ENCODE peak calls at places on chromosomes 1 and 21, in seven cellular contexts. One of them, this sample, is unnamed.

GRCh38 chr1:71561729-71562128 is 480.9 kb upstream of the ZRANB2 start:
- DNase-seq in transverse colon: no peak
- DNase-seq in naive thymus-derived CD8-positive, alpha-beta T cell: no peak
- DNase-seq in esophagus squamous epithelium: no peak
- DNase-seq in PC-3: peak; percentile 69
- DNase-seq in NCI-H774: no peak
- DNase-seq in NCI-H1105 treated with DMSO at 0.1 percent for 48 hours: no peak
- DNase-seq in this sample: no peak

GRCh38 chr1:234535763-234536515 is 57.0 kb upstream of the TARBP1 start:
- DNase-seq in transverse colon: peak; percentile 48
- DNase-seq in naive thymus-derived CD8-positive, alpha-beta T cell: no peak
- DNase-seq in esophagus squamous epithelium: no peak
- DNase-seq in PC-3: no peak
- DNase-seq in NCI-H774: no peak
- DNase-seq in NCI-H1105 treated with DMSO at 0.1 percent for 48 hours: no peak
- DNase-seq in this sample: peak; percentile 49

GRCh38 chr1:153612755-153613331 is at the start of gene S100A16:
- DNase-seq in transverse colon: peak; percentile 91
- DNase-seq in naive thymus-derived CD8-positive, alpha-beta T cell: no peak
- DNase-seq in esophagus squamous epithelium: no peak
- DNase-seq in PC-3: peak; percentile 95
- DNase-seq in NCI-H774: no peak
- DNase-seq in NCI-H1105 treated with DMSO at 0.1 percent for 48 hours: no peak
- DNase-seq in this sample: peak; percentile 94

GRCh38 chr1:2981981-2982614 is 39.2 kb upstream of the ACTRT2 start:
- DNase-seq in transverse colon: no peak
- DNase-seq in naive thymus-derived CD8-positive, alpha-beta T cell: no peak
- DNase-seq in esophagus squamous epithelium: no peak
- DNase-seq in PC-3: no peak
- DNase-seq in NCI-H774: no peak
- DNase-seq in NCI-H1105 treated with DMSO at 0.1 percent for 48 hours: no peak
- DNase-seq in this sample: no peak

GRCh38 chr1:233662503-233663105 is 48.7 kb downstream of the KCNK1 start:
- DNase-seq in transverse colon: no peak
- DNase-seq in naive thymus-derived CD8-positive, alpha-beta T cell: no peak
- DNase-seq in esophagus squamous epithelium: no peak
- DNase-seq in PC-3: no peak
- DNase-seq in NCI-H774: no peak
- DNase-seq in NCI-H1105 treated with DMSO at 0.1 percent for 48 hours: no peak
- DNase-seq in this sample: no peak

GRCh38 chr1:114107474-114108175 is 46.0 kb downstream of the SYT6 start:
- DNase-seq in transverse colon: no peak
- DNase-seq in naive thymus-derived CD8-positive, alpha-beta T cell: no peak
- DNase-seq in esophagus squamous epithelium: no peak
- DNase-seq in PC-3: no peak
- DNase-seq in NCI-H774: no peak
- DNase-seq in NCI-H1105 treated with DMSO at 0.1 percent for 48 hours: no peak
- DNase-seq in this sample: no peak

GRCh38 chr1:213996320-213997022 is 8.7 kb downstream of the PROX1 start:
- DNase-seq in transverse colon: no peak
- DNase-seq in naive thymus-derived CD8-positive, alpha-beta T cell: no peak
- DNase-seq in esophagus squamous epithelium: no peak
- DNase-seq in PC-3: peak; percentile 43
- DNase-seq in NCI-H774: no peak
- DNase-seq in NCI-H1105 treated with DMSO at 0.1 percent for 48 hours: peak; percentile 56
- DNase-seq in this sample: no peak

GRCh38 chr1:159946242-159947187 is 1.1 kb upstream of the IGSF9 start:
- DNase-seq in transverse colon: peak; percentile 8
- DNase-seq in naive thymus-derived CD8-positive, alpha-beta T cell: no peak
- DNase-seq in esophagus squamous epithelium: no peak
- DNase-seq in PC-3: no peak
- DNase-seq in NCI-H774: no peak
- DNase-seq in NCI-H1105 treated with DMSO at 0.1 percent for 48 hours: no peak
- DNase-seq in this sample: no peak

GRCh38 chr1:40315239-40315794 is 1.8 kb downstream of the COL9A2 start:
- DNase-seq in transverse colon: peak; percentile 87
- DNase-seq in naive thymus-derived CD8-positive, alpha-beta T cell: peak; percentile 80
- DNase-seq in esophagus squamous epithelium: peak; percentile 46
- DNase-seq in PC-3: peak; percentile 68
- DNase-seq in NCI-H774: peak; percentile 90
- DNase-seq in NCI-H1105 treated with DMSO at 0.1 percent for 48 hours: peak; percentile 73
- DNase-seq in this sample: peak; percentile 86

GRCh38 chr1:215188302-215188950 is 105.9 kb downstream of the KCNK2 start:
- DNase-seq in transverse colon: no peak
- DNase-seq in naive thymus-derived CD8-positive, alpha-beta T cell: no peak
- DNase-seq in esophagus squamous epithelium: no peak
- DNase-seq in PC-3: peak; percentile 63
- DNase-seq in NCI-H774: peak; percentile 24
- DNase-seq in NCI-H1105 treated with DMSO at 0.1 percent for 48 hours: no peak
- DNase-seq in this sample: no peak

GRCh38 chr1:224435318-224435763 is 744 bp upstream of the WDR26 start:
- DNase-seq in transverse colon: no peak
- DNase-seq in naive thymus-derived CD8-positive, alpha-beta T cell: no peak
- DNase-seq in esophagus squamous epithelium: no peak
- DNase-seq in PC-3: peak; percentile 65
- DNase-seq in NCI-H774: no peak
- DNase-seq in NCI-H1105 treated with DMSO at 0.1 percent for 48 hours: no peak
- DNase-seq in this sample: no peak

GRCh38 chr1:198656500-198656932 is 17.7 kb downstream of the PTPRC start:
- DNase-seq in transverse colon: peak; percentile 78
- DNase-seq in naive thymus-derived CD8-positive, alpha-beta T cell: peak; percentile 66
- DNase-seq in esophagus squamous epithelium: no peak
- DNase-seq in PC-3: peak; percentile 90
- DNase-seq in NCI-H774: no peak
- DNase-seq in NCI-H1105 treated with DMSO at 0.1 percent for 48 hours: no peak
- DNase-seq in this sample: peak; percentile 81

GRCh38 chr21:44871576-44872265 is 1.8 kb downstream of the PTTG1IP start:
- DNase-seq in transverse colon: peak; percentile 76
- DNase-seq in naive thymus-derived CD8-positive, alpha-beta T cell: no peak
- DNase-seq in esophagus squamous epithelium: no peak
- DNase-seq in PC-3: peak; percentile 94
- DNase-seq in NCI-H774: no peak
- DNase-seq in NCI-H1105 treated with DMSO at 0.1 percent for 48 hours: no peak
- DNase-seq in this sample: peak; percentile 76

GRCh38 chr1:218718977-218719376 is 373.8 kb downstream of the TGFB2 start:
- DNase-seq in transverse colon: no peak
- DNase-seq in naive thymus-derived CD8-positive, alpha-beta T cell: no peak
- DNase-seq in esophagus squamous epithelium: no peak
- DNase-seq in PC-3: no peak
- DNase-seq in NCI-H774: no peak
- DNase-seq in NCI-H1105 treated with DMSO at 0.1 percent for 48 hours: no peak
- DNase-seq in this sample: no peak

GRCh38 chr21:32173106-32173755 is 105.6 kb downstream of the MIS18A start:
- DNase-seq in transverse colon: no peak
- DNase-seq in naive thymus-derived CD8-positive, alpha-beta T cell: no peak
- DNase-seq in esophagus squamous epithelium: no peak
- DNase-seq in PC-3: no peak
- DNase-seq in NCI-H774: no peak
- DNase-seq in NCI-H1105 treated with DMSO at 0.1 percent for 48 hours: no peak
- DNase-seq in this sample: no peak

This sample was measured in mucosa of descending colon.